ENCODE peak calls at places on chromosome 9, in nine cellular contexts. V is activated gamma-delta T cell treated with Interleukin-2 at 50 U/mL for 16 hours; B is GM12865; E is ACHN; R is choroid plexus epithelial cell; D is activated CD4-positive, alpha-beta T cell treated with anti-CD3 and anti-CD28 coated beads, Interleukin-2, amount 50 U/mL, for 1 hour; F is stimulated activated naive CD8-positive, alpha-beta T cell treated with anti-CD3 and anti-CD28 coated beads, Interleukin-15, amount 100 ng/mL, for 72 hours; U is lung microvascular endothelial cell; J is nephron progenitor cell. N is an unnamed sample.

GRCh38 chr9:34557421-34558321 is 31.9 kb downstream of the CNTFR start:
- DNase-seq in V (no peak), B (no peak), E (no peak), R (no peak), D (no peak), F (no peak), U (no peak), J (no peak), N (peak; percentile 35)

GRCh38 chr9:35538361-35539234 is 48.7 kb downstream of the RUSC2 start:
- DNase-seq in V (no peak), B (no peak), E (no peak), R (peak; percentile 81), D (no peak), F (no peak), U (peak; percentile 69), J (peak; percentile 58), N (no peak)

GRCh38 chr9:128632486-128632885 is 24.2 kb downstream of the DYNC2I2 start:
- DNase-seq in V (no peak), B (no peak), E (no peak), R (no peak), D (no peak), F (no peak), U (no peak), J (no peak), N (no peak)

GRCh38 chr9:108543251-108543768 is 312.5 kb downstream of the ACTL7B start:
- DNase-seq in V (no peak), B (peak; percentile 2), E (no peak), R (no peak), D (no peak), F (no peak), U (no peak), J (no peak), N (peak; percentile 90)

GRCh38 chr9:137000177-137000930 is 4.0 kb upstream of the CLIC3 start:
- DNase-seq in V (no peak), B (peak; percentile 89), E (no peak), R (peak; percentile 95), D (no peak), F (peak; percentile 72), U (no peak), J (no peak), N (no peak)

GRCh38 chr9:18480649-18481048 is 6.7 kb downstream of the ADAMTSL1 start:
- DNase-seq in V (no peak), B (no peak), E (no peak), R (no peak), D (no peak), F (no peak), U (no peak), J (no peak), N (no peak)

GRCh38 chr9:83011611-83012010 is 51.3 kb downstream of the RASEF start:
- DNase-seq in V (no peak), B (no peak), E (no peak), R (no peak), D (no peak), F (no peak), U (no peak), J (no peak), N (no peak)

GRCh38 chr9:128846680-128847030 is 17.1 kb upstream of the SPOUT1 start:
- DNase-seq in V (no peak), B (no peak), E (no peak), R (no peak), D (no peak), F (no peak), U (no peak), J (no peak), N (no peak)

GRCh38 chr9:110255064-110255416 is 1.3 kb downstream of the TXN start:
- DNase-seq in V (no peak), B (no peak), E (peak; percentile 3), R (no peak), D (peak; percentile 2), F (no peak), U (no peak), J (peak; percentile 34), N (no peak)

GRCh38 chr9:125146247-125146646 is 2.9 kb upstream of the SCAI start:
- DNase-seq in V (no peak), B (peak; percentile 32), E (no peak), R (peak; percentile 91), D (no peak), F (no peak), U (peak; percentile 12), J (no peak), N (no peak)

GRCh38 chr9:37820142-37820541 is 19.5 kb downstream of the DCAF10 start:
- DNase-seq in V (no peak), B (peak; percentile 66), E (no peak), R (no peak), D (no peak), F (no peak), U (no peak), J (no peak), N (no peak)

GRCh38 chr9:85024374-85024773 is 354.8 kb downstream of the NTRK2 start:
- DNase-seq in V (no peak), B (no peak), E (no peak), R (no peak), D (no peak), F (no peak), U (no peak), J (no peak), N (no peak)

GRCh38 chr9:1083325-1083913 is 33.3 kb downstream of the DMRT2 start:
- DNase-seq in V (no peak), B (no peak), E (no peak), R (no peak), D (peak; percentile 1), F (no peak), U (no peak), J (peak; percentile 53), N (peak; percentile 58)

GRCh38 chr9:134880484-134881312 is at the start of gene FCN2:
- DNase-seq in V (no peak), B (no peak), E (no peak), R (no peak), D (no peak), F (no peak), U (no peak), J (no peak), N (no peak)

N was measured in RWPE2.